ENCODE peak calls at places on chromosomes 13 and 19, in four cellular contexts. J is mesothelial cell of epicardium, P is C1 segment of cervical spinal cord, K is NCI-H1092 treated with DMSO at 0.1 percent for 48 hours. T is an unnamed sample.

GRCh38 chr19:48292798-48293197 is 22.9 kb downstream of the ZNF114 start:
- DNase-seq in P (no peak), J (no peak), K (no peak), T (no peak)

GRCh38 chr13:75495938-75496337 is 14.0 kb upstream of the TBC1D4 start:
- DNase-seq in K (no peak), P (no peak), J (no peak), T (no peak)

GRCh38 chr13:39035204-39035603 is 2.7 kb downstream of the PROSER1 start:
- DNase-seq in P (no peak), J (no peak), K (no peak), T (no peak)

GRCh38 chr19:28829762-28830161 is 383.2 kb downstream of the UQCRFS1 start:
- DNase-seq in P (no peak), K (no peak), J (no peak), T (no peak)

GRCh38 chr13:29266261-29266660 is 329.2 kb downstream of the SLC7A1 start:
- DNase-seq in K (no peak), P (no peak), J (no peak), T (no peak)

GRCh38 chr13:44317752-44318550 is 55.7 kb upstream of the SERP2 start:
- DNase-seq in P (no peak), J (no peak), K (peak), T (no peak)

GRCh38 chr13:110912651-110913051 is 2.2 kb downstream of the ANKRD10 start:
- DNase-seq in P (no peak), J (no peak), K (no peak), T (no peak)

GRCh38 chr13:97196340-97196739 is 25.8 kb upstream of the MBNL2 start:
- DNase-seq in P (no peak), J (no peak), K (no peak), T (no peak)

GRCh38 chr13:101454767-101455166 is 2.3 kb downstream of the ITGBL1 start:
- DNase-seq in J (no peak), P (no peak), K (no peak), T (no peak)

GRCh38 chr13:39836038-39836437 is 180.6 kb downstream of the COG6 start:
- DNase-seq in K (no peak), P (no peak), J (no peak), T (no peak)

GRCh38 chr13:99995503-99996176 is 14.1 kb downstream of the ZIC2 start:
- DNase-seq in P (no peak), J (no peak), K (peak), T (no peak)

GRCh38 chr19:45959517-45960025 is 14.1 kb downstream of the NOVA2 start:
- DNase-seq in P (no peak), J (no peak), K (no peak), T (no peak)

GRCh38 chr13:74136089-74136658 is 2.0 kb upstream of the KLF12 start:
- DNase-seq in K (peak), P (peak), J (no peak), T (peak)

GRCh38 chr13:45718992-45719391 is 16.9 kb downstream of the CBY2 start:
- DNase-seq in J (no peak), K (no peak), P (no peak), T (no peak)

GRCh38 chr19:47239152-47239551 is 8.2 kb upstream of the BBC3 start:
- DNase-seq in P (no peak), J (no peak), K (no peak), T (no peak)

GRCh38 chr19:13130886-13131490 is 12.9 kb downstream of the NACC1 start:
- DNase-seq in K (no peak), P (no peak), J (no peak), T (no peak)

GRCh38 chr19:2811221-2811722 is 8.4 kb upstream of the ZNF554 start:
- DNase-seq in J (no peak), K (no peak), P (no peak), T (no peak)

GRCh38 chr19:41995959-41996797 is 2.1 kb upstream of the ATP1A3 start:
- DNase-seq in J (no peak), P (no peak), K (no peak), T (no peak)

GRCh38 chr13:26599403-26599802 is 41.9 kb downstream of the WASF3 start:
- DNase-seq in J (no peak), P (no peak), K (no peak), T (no peak)

GRCh38 chr19:4575267-4575793 is 15.8 kb upstream of the SEMA6B start:
- DNase-seq in P (no peak), J (no peak), K (no peak), T (peak)

GRCh38 chr19:47520839-47521238 is 6.0 kb upstream of the NAPA start:
- DNase-seq in K (no peak), P (no peak), J (no peak), T (no peak)

GRCh38 chr13:25916119-25916518 is 135.7 kb downstream of the SHISA2 start:
- DNase-seq in P (no peak), J (no peak), K (no peak), T (no peak)

T was measured in ovary.